ENCODE peak calls at places on chromosomes 12 and 14, in nine cellular contexts. P, K, V, W, G, B, T, C and D are unnamed samples.
A peak's percentile ranks its signal among the peaks of the same experiment; 100 is the strongest.

GRCh38 chr14:54048311-54048710 is 91.7 kb upstream of the BMP4 start:
- DNase-seq in P (no peak), K (no peak), V (peak; percentile 29), W (peak; percentile 66), G (no peak), B (no peak), T (no peak), C (no peak), D (no peak)

GRCh38 chr12:125225641-125226040 is 160.4 kb downstream of the AACS start:
- DNase-seq in P (no peak), K (no peak), V (no peak), W (no peak), G (no peak), B (no peak), T (no peak), C (no peak), D (no peak)

GRCh38 chr12:12513416-12514006 is 49.2 kb downstream of the DUSP16 start:
- DNase-seq in P (no peak), K (no peak), V (no peak), W (no peak), G (no peak), B (no peak), T (no peak), C (no peak), D (no peak)

GRCh38 chr14:88476375-88476774 is 78.4 kb downstream of the PTPN21 start:
- DNase-seq in P (no peak), K (no peak), V (no peak), W (no peak), G (no peak), B (no peak), T (no peak), C (no peak), D (no peak)

GRCh38 chr14:39102265-39102968 is 618 bp downstream of the SEC23A start:
- DNase-seq in P (peak; percentile 58), K (no peak), V (no peak), W (peak; percentile 84), G (no peak), B (no peak), T (no peak), C (no peak), D (no peak)

GRCh38 chr12:76952995-76953394 is 74.2 kb upstream of the CSRP2 start:
- DNase-seq in P (no peak), K (no peak), V (no peak), W (no peak), G (no peak), B (no peak), T (no peak), C (no peak), D (no peak)

GRCh38 chr12:89968151-89968699 is 259.6 kb upstream of the ATP2B1 start:
- DNase-seq in P (no peak), K (no peak), V (no peak), W (peak; percentile 50), G (no peak), B (no peak), T (no peak), C (no peak), D (no peak)

GRCh38 chr14:69363055-69363454 is 35.0 kb downstream of the ERH start:
- DNase-seq in P (no peak), K (no peak), V (no peak), W (no peak), G (no peak), B (no peak), T (no peak), C (no peak), D (no peak)

GRCh38 chr12:42812086-42812485 is 222.5 kb upstream of the PRICKLE1 start:
- DNase-seq in P (no peak), K (no peak), V (no peak), W (no peak), G (no peak), B (no peak), T (no peak), C (no peak), D (no peak)

GRCh38 chr14:89589400-89590128 is 172.5 kb upstream of the FOXN3 start:
- DNase-seq in P (no peak), K (no peak), V (no peak), W (no peak), G (no peak), B (no peak), T (no peak), C (no peak), D (no peak)

GRCh38 chr14:72716471-72716870 is 177.4 kb downstream of the DPF3 start:
- DNase-seq in P (peak; percentile 24), K (peak; percentile 38), V (no peak), W (no peak), G (no peak), B (peak; percentile 67), T (no peak), C (no peak), D (no peak)

GRCh38 chr14:50055461-50056228 is 60.7 kb downstream of the VCPKMT start:
- DNase-seq in P (peak; percentile 46), K (no peak), V (no peak), W (no peak), G (no peak), B (no peak), T (no peak), C (no peak), D (peak; percentile 46)

GRCh38 chr12:12684375-12685106 is 11.4 kb downstream of the GPR19 start:
- DNase-seq in P (peak; percentile 38), K (no peak), V (no peak), W (no peak), G (no peak), B (peak; percentile 43), T (no peak), C (no peak), D (no peak)

GRCh38 chr12:26373606-26374495 is 178.5 kb downstream of the SSPN start:
- DNase-seq in P (no peak), K (no peak), V (no peak), W (no peak), G (no peak), B (no peak), T (no peak), C (no peak), D (no peak)

GRCh38 chr12:104566244-104566993 is 109.7 kb downstream of the CHST11 start:
- DNase-seq in P (no peak), K (no peak), V (no peak), W (no peak), G (no peak), B (no peak), T (no peak), C (no peak), D (no peak)

GRCh38 chr12:63889236-63889635 is 44.7 kb downstream of the SRGAP1 start:
- DNase-seq in P (no peak), K (no peak), V (no peak), W (no peak), G (peak; percentile 16), B (peak; percentile 23), T (no peak), C (no peak), D (no peak)

DNA sequence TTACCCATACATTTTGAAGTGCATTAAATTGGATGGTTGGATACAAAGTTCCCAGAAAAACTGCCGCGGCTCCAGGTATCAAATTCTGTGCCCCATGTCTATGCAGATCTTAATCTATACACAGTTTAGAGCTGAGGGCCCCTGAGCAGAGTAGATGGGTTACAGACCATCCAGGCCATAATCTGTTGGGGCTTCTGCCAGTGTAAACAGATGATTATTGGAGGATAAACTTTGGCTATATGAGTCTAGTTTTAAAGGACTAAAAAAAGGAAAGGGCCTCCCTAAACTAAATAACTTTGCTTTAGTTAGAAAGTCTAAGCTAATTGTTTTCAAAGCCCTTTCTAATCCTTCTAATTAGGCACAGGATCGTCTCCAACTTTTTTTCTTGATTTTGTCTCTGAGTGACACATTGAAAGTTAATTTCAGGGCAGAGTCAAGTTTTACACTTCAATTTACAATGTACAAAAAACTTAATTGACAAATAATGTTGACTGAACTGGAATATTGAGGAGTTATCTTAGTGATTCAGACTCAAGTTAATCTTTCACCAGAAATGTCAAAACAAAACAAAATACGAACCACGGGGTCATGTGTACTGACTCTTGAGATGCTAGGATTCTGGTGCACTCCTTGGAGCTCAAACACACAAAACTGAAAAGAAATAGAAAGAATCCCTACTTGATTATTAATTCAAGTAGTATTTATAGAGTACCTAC is 133.9 kb upstream of the SCAF11 start:
- DNase-seq in P (no peak), K (no peak), V (no peak), W (no peak), G (no peak), B (no peak), T (no peak), C (no peak), D (no peak)
- H3K4me3 ChIP-seq in P (no peak overlapping the region), K (peak overlapping the region; percentile 34), V (no peak overlapping the region), W (no peak overlapping the region), G (no peak overlapping the region), B (no peak overlapping the region), T (no peak overlapping the region), C (no peak overlapping the region), D (no peak overlapping the region)

GRCh38 chr12:80193900-80194299 is 94.6 kb downstream of the OTOGL start:
- DNase-seq in P (no peak), K (no peak), V (no peak), W (no peak), G (no peak), B (no peak), T (no peak), C (no peak), D (no peak)
- H3K4me3 ChIP-seq in P (no peak overlapping the region), K (no peak overlapping the region), V (no peak overlapping the region), W (no peak overlapping the region), G (no peak overlapping the region), B (no peak overlapping the region), T (no peak overlapping the region), C (no peak overlapping the region), D (no peak overlapping the region)

DNA sequence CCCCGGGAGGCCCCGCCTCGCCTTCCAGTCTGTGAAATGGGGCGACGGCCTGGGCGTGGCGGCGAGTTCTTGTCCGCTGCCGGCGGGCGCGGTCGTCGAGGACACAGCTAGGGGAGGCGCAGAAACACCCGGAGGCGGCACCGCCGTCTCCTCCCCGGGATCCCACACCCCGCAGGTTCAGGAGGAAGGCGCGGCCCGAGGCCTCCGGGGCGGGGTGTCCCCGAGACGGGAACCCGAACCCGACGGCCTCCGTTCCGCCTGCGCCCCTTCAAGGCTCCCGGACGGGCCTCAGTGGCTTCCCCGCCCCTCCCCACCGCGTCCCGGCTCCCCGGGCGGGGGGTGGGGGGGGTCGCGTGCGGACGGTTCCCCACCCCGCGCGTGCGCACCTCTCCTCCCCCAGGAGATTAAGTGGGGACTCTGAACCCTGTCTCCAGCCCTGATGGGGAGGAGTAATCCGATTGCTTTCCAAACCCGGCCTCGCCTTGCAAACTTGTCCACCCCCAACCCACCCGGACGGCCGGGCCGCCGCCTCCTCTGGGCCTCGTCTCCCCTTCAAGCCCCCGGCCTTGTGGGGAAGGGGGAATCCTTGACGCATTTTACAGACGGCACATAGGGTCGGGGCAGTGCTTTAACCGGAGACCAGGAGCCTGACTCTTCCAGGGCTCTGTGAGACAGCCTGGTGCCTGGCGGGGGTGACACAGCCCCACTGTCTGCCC is 35.3 kb upstream of the ANKRD9 start:
- DNase-seq in P (no peak), K (no peak), V (peak; percentile 90), W (peak; percentile 75), G (no peak), B (no peak), T (no peak), C (no peak), D (no peak)
- H3K4me3 ChIP-seq in P (no peak overlapping the region), K (peak overlapping the region; percentile 17), V (peak overlapping the region; percentile 40), W (peak overlapping the region; percentile 17), G (no peak overlapping the region), B (no peak overlapping the region), T (peak overlapping the region; percentile 15), C (no peak overlapping the region), D (peak overlapping the region; percentile 23)

DNA sequence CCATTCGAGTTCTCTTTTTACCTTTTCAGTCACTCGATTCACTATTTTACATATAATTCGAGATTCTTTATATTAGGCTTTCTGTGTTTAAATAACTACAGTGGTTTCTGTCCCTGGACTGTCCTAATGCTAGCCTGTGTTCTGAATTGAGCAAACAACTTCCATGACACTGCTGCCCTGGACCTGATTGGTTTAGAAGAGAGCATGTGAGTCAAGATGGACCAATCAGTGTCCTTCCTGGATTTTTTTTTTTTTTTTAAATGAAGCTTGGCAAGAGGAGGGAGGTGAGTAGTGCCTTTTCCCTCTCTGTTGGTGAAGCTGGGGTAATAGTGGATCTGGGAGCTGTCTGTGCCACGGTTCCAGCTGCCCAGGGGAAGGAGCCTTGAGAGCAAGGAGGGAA is 261.8 kb downstream of the PCNX1 start:
- DNase-seq in P (no peak), K (no peak), V (no peak), W (no peak), G (no peak), B (peak; percentile 6), T (no peak), C (no peak), D (no peak)
- H3K4me3 ChIP-seq in P (no peak overlapping the region), K (no peak overlapping the region), V (no peak overlapping the region), W (no peak overlapping the region), G (no peak overlapping the region), B (no peak overlapping the region), T (no peak overlapping the region), C (no peak overlapping the region), D (no peak overlapping the region)